ENCODE peak calls at places on chromosome 2, in six cellular contexts. H is tibial artery, P is K562, L is heart left ventricle, Y is endodermal cell, K is H9. X is an unnamed sample.

GRCh38 chr2:159710601-159711180 is 1.6 kb upstream of the MARCHF7 start:
- DNase-seq in Y (no peak), P (peak; percentile 29), K (no peak), L (no peak), H (no peak), X (no peak)

GRCh38 chr2:219697811-219698683 is 70.6 kb downstream of the SLC4A3 start:
- DNase-seq in L (peak; percentile 50), H (no peak), Y (no peak), P (no peak), K (no peak), X (peak; percentile 32)

GRCh38 chr2:65370387-65371093 is 61.9 kb downstream of the SPRED2 start:
- DNase-seq in H (no peak), P (peak; percentile 49), L (no peak), K (no peak), Y (peak; percentile 44), X (no peak)

GRCh38 chr2:107001964-107002696 is 116.2 kb upstream of the ST6GAL2 start:
- DNase-seq in H (no peak), P (no peak), K (no peak), L (no peak), Y (no peak), X (no peak)

GRCh38 chr2:36433311-36434217 is 78.0 kb downstream of the CRIM1 start:
- DNase-seq in L (peak; percentile 70), Y (no peak), P (no peak), H (no peak), K (no peak), X (no peak)

GRCh38 chr2:128525653-128526052 is 207.0 kb upstream of the HS6ST1 start:
- DNase-seq in P (no peak), H (no peak), K (no peak), Y (no peak), L (no peak), X (no peak)

GRCh38 chr2:19474128-19474527 is 115.7 kb upstream of the OSR1 start:
- DNase-seq in H (no peak), P (no peak), L (no peak), K (no peak), Y (no peak), X (no peak)

GRCh38 chr2:232528746-232529445 is 2.9 kb downstream of the CHRND start:
- DNase-seq in H (no peak), K (no peak), P (no peak), L (peak; percentile 16), Y (no peak), X (no peak)

GRCh38 chr2:45172993-45173392 is 163.7 kb upstream of the SIX2 start:
- DNase-seq in L (no peak), Y (no peak), P (no peak), K (no peak), H (no peak), X (no peak)

GRCh38 chr2:179580378-179581146 is 280.9 kb downstream of the ZNF385B start:
- DNase-seq in P (no peak), H (no peak), K (no peak), L (peak; percentile 73), Y (no peak), X (no peak)

GRCh38 chr2:7819316-7819715 is 862.5 kb upstream of the ID2 start:
- DNase-seq in Y (no peak), P (no peak), L (no peak), H (no peak), K (no peak), X (no peak)

GRCh38 chr2:154974041-154974440 is 275.5 kb downstream of the KCNJ3 start:
- DNase-seq in P (no peak), Y (no peak), K (no peak), H (no peak), L (no peak), X (no peak)

GRCh38 chr2:37649518-37649917 is 21.9 kb downstream of the CDC42EP3 start:
- DNase-seq in K (no peak), P (no peak), H (no peak), L (no peak), Y (no peak), X (no peak)

GRCh38 chr2:37645363-37645762 is 26.1 kb downstream of the CDC42EP3 start:
- DNase-seq in Y (no peak), P (no peak), K (no peak), L (no peak), H (no peak), X (no peak)

GRCh38 chr2:37648316-37649011 is 23.0 kb downstream of the CDC42EP3 start:
- DNase-seq in Y (no peak), L (peak; percentile 83), P (no peak), K (no peak), H (peak; percentile 83), X (no peak)

GRCh38 chr2:37645836-37646235 is 25.6 kb downstream of the CDC42EP3 start:
- DNase-seq in P (peak; percentile 18), L (no peak), K (no peak), H (no peak), Y (no peak), X (no peak)

GRCh38 chr2:37647941-37648315 is 23.5 kb downstream of the CDC42EP3 start:
- DNase-seq in K (no peak), H (no peak), L (no peak), Y (no peak), P (no peak), X (no peak)
- H3K27ac ChIP-seq in K (no peak overlapping the region), H (peak overlapping the region; percentile 41), L (peak overlapping the region; percentile 90), Y (no peak overlapping the region), P (no peak overlapping the region), X (peak overlapping the region; percentile 93)

GRCh38 chr2:224927671-224928173 is 114.5 kb downstream of the DOCK10 start:
- DNase-seq in H (no peak), K (no peak), P (no peak), L (no peak), Y (no peak), X (no peak)
- H3K4me1 ChIP-seq in H (no peaks in the 10 kb centered on the region), K (no peaks in the 10 kb centered on the region), P (no peaks in the 10 kb centered on the region), L (peaks cover 98% of the 10 kb centered on the region), Y (no peaks in the 10 kb centered on the region), X (no peaks in the 10 kb centered on the region)

DNA sequence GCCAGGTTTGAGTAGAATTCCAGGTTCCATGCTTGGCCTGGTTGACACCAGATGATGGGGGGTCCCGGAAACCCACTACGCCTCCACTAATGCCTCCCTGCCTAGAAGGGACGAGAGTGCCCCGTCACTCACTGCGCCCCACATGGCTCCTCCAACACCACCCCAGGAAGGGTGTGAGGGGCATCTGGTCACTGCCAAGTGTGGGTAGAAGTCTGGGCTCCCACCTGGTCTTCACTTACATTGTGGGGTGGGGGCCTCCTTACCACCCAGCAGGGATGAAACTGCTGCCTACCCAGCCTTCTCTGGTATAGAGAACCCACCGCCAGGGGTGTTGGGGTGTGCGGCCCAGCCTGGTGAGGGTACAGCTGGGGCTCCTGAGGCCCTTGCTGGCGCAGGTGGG is 65.2 kb upstream of the B3GNT7 start:
- DNase-seq in K (no peak), Y (no peak), P (no peak), L (no peak), H (no peak), X (no peak)
- TF ChIP-seq CTCF in K (no peak), Y (no peak), P (no peak), L (no peak), H (no peak), X (no peak)

GRCh38 chr2:99562516-99562915 is 72.7 kb upstream of the REV1 start:
- DNase-seq in Y (no peak), K (no peak), L (no peak), P (no peak), H (no peak), X (no peak)
- H3K27ac ChIP-seq in Y (no peak overlapping the region), K (no peak overlapping the region), L (no peak overlapping the region), P (no peak overlapping the region), H (no peak overlapping the region), X (no peak overlapping the region)

DNA sequence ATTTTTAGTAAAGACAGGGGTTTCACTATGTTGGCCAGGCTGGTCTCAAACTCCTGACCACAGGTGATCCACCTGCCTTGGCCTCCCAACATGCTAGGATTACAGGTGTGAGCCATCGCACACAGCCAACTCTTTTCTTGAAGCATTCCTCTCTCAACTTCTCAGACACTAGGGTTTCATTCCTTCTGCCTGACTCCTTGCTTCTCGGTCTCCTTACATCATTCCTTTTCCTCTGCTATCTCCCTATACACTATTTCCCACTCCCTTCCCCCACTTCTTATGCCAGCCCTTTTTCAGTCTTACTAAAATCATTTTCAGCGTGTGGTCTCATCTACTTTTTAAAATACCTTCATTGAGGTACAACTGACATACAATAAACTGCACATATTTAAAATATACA is 6.1 kb downstream of the SOS1 start:
- DNase-seq in Y (no peak), P (no peak), H (no peak), K (no peak), L (no peak), X (no peak)
- H3K4me1 ChIP-seq in Y (no peaks in the 10 kb centered on the region), P (peaks cover 10% of the 10 kb centered on the region), H (no peaks in the 10 kb centered on the region), K (no peaks in the 10 kb centered on the region), L (peaks cover 25% of the 10 kb centered on the region), X (peaks cover 25% of the 10 kb centered on the region)